ENCODE peak calls at places on chromosomes 5 and 9, in eight cellular contexts. F is T-helper 22 cell; L is AG08396; Q is 8988T; U is activated T-cell treated with anti-CD3 and anti-CD28 coated beads, Interleukin-2, amount 50 U/mL, for 48 hours; T is AG10803; A is mucosa of descending colon; V is neural crest cell. D is an unnamed sample.

GRCh38 chr9:26746357-26747072 is 146.1 kb downstream of the CAAP1 start:
- DNase-seq in Q (no peak), U (no peak), V (no peak), T (no peak), L (no peak), F (no peak), A (peak; percentile 5), D (no peak)

GRCh38 chr5:96338624-96339023 is 94.4 kb downstream of the PCSK1 start:
- DNase-seq in L (no peak), U (no peak), Q (no peak), T (peak; percentile 52), F (no peak), A (peak; percentile 55), V (no peak), D (no peak)

GRCh38 chr5:171269717-171270116 is 39.3 kb upstream of the TLX3 start:
- DNase-seq in T (peak; percentile 91), F (no peak), Q (no peak), V (no peak), L (no peak), U (no peak), A (no peak), D (no peak)

GRCh38 chr5:137101544-137101943 is 397.6 kb downstream of the SPOCK1 start:
- DNase-seq in V (no peak), Q (no peak), L (no peak), F (no peak), T (peak; percentile 81), A (no peak), U (no peak), D (no peak)

GRCh38 chr5:6676702-6677101 is 36.5 kb upstream of the TENT4A start:
- DNase-seq in U (no peak), A (no peak), V (no peak), F (no peak), T (no peak), Q (no peak), L (no peak), D (no peak)

GRCh38 chr9:134363450-134363849 is 37.2 kb downstream of the RXRA start:
- DNase-seq in Q (no peak), F (no peak), L (no peak), V (no peak), T (no peak), A (no peak), U (no peak), D (no peak)

GRCh38 chr9:35272989-35273388 is 111.2 kb downstream of the UNC13B start:
- DNase-seq in V (no peak), A (no peak), Q (no peak), L (peak; percentile 16), T (peak; percentile 49), F (no peak), U (no peak), D (no peak)

GRCh38 chr5:27592231-27592630 is 553.8 kb upstream of the CDH9 start:
- DNase-seq in F (no peak), Q (no peak), L (no peak), U (no peak), A (no peak), T (no peak), V (no peak), D (no peak)

GRCh38 chr9:21591221-21592062 is 109.3 kb upstream of the IFNE start:
- DNase-seq in A (peak; percentile 3), T (peak; percentile 98), V (no peak), Q (peak; percentile 10), F (no peak), L (peak; percentile 89), U (peak; percentile 59), D (peak; percentile 13)

GRCh38 chr9:77841739-77842386 is 189.7 kb downstream of the GNAQ start:
- DNase-seq in U (no peak), L (no peak), A (no peak), V (no peak), Q (no peak), T (peak; percentile 46), F (no peak), D (no peak)

GRCh38 chr5:102998224-102998623 is 121.7 kb downstream of the GIN1 start:
- DNase-seq in V (no peak), Q (no peak), F (no peak), U (no peak), T (no peak), A (no peak), L (no peak), D (no peak)

GRCh38 chr9:21801683-21802417 is 586 bp upstream of the MTAP start:
- DNase-seq in A (peak; percentile 70), F (no peak), V (peak; percentile 53), U (no peak), T (peak; percentile 88), L (peak; percentile 81), Q (no peak), D (no peak)

GRCh38 chr9:136582977-136583735 is 37.3 kb upstream of the NOTCH1 start:
- DNase-seq in A (no peak), L (no peak), Q (no peak), V (no peak), F (no peak), T (no peak), U (no peak), D (no peak)

GRCh38 chr5:76521240-76521758 is 101.9 kb downstream of the F2RL2 start:
- DNase-seq in V (no peak), U (no peak), Q (no peak), A (no peak), T (peak; percentile 18), F (no peak), L (no peak), D (no peak)

GRCh38 chr9:109121218-109121796 is 1.6 kb upstream of the TMEM245 start:
- DNase-seq in L (no peak), F (no peak), U (no peak), V (no peak), Q (no peak), A (peak; percentile 16), T (no peak), D (no peak)

GRCh38 chr9:97697837-97698236 is 697 bp upstream of the XPA start:
- DNase-seq in V (no peak), Q (no peak), F (no peak), L (no peak), A (no peak), U (no peak), T (no peak), D (no peak)

GRCh38 chr9:132192728-132193127 is 30.9 kb downstream of the NTNG2 start:
- DNase-seq in U (no peak), F (no peak), T (no peak), A (no peak), Q (no peak), L (no peak), V (no peak), D (no peak)

GRCh38 chr9:134040831-134041648 is 15.8 kb downstream of the BRD3OS start:
- DNase-seq in L (no peak), V (no peak), F (no peak), A (no peak), Q (no peak), T (no peak), U (no peak), D (no peak)

GRCh38 chr5:139410886-139411835 is 7.3 kb upstream of the SPATA24 start:
- DNase-seq in Q (no peak), T (peak; percentile 58), A (no peak), U (no peak), V (no peak), L (no peak), F (no peak), D (no peak)

GRCh38 chr9:131578778-131579504 is 33.6 kb downstream of the PRRT1B start:
- DNase-seq in L (no peak), T (no peak), F (no peak), Q (no peak), V (no peak), U (peak; percentile 52), A (no peak), D (no peak)

GRCh38 chr5:168788786-168789185 is 209.6 kb upstream of the PANK3 start:
- DNase-seq in L (no peak), U (no peak), V (no peak), F (no peak), T (no peak), A (no peak), Q (no peak), D (no peak)

GRCh38 chr9:108867829-108868228 is 5.8 kb downstream of the ACTL7A start:
- DNase-seq in V (no peak), A (no peak), L (no peak), Q (no peak), T (no peak), F (no peak), U (no peak), D (no peak)

GRCh38 chr5:95872333-95873268 is 50.1 kb upstream of the GLRX start:
- DNase-seq in L (no peak), F (no peak), U (no peak), A (no peak), V (no peak), Q (no peak), T (no peak), D (no peak)

D was measured in HL-60.